ENCODE peak calls at places on chromosomes 7 and 10, in five cellular contexts. One of them, this sample, is unnamed.

GRCh38 chr7:121153995-121154394 is 165.5 kb downstream of the CPED1 start:
- DNase-seq in transverse colon: no peak
- DNase-seq in HCT116: no peak
- DNase-seq in Panc1: no peak
- DNase-seq in HepG2: no peak
- DNase-seq in this sample: no peak

GRCh38 chr10:110076559-110077318 is 69.0 kb downstream of the ADD3 start:
- DNase-seq in transverse colon: peak
- DNase-seq in HCT116: peak
- DNase-seq in Panc1: no peak
- DNase-seq in HepG2: peak
- DNase-seq in this sample: no peak

GRCh38 chr7:72785166-72785955 is 42.6 kb downstream of the TYW1B start:
- DNase-seq in transverse colon: no peak
- DNase-seq in HCT116: no peak
- DNase-seq in Panc1: no peak
- DNase-seq in HepG2: no peak
- DNase-seq in this sample: no peak

GRCh38 chr7:5309146-5309545 is 26.4 kb downstream of the SLC29A4 start:
- DNase-seq in transverse colon: no peak
- DNase-seq in HCT116: no peak
- DNase-seq in Panc1: no peak
- DNase-seq in HepG2: no peak
- DNase-seq in this sample: no peak

GRCh38 chr10:126491476-126491875 is 103.2 kb upstream of the ADAM12 start:
- DNase-seq in transverse colon: no peak
- DNase-seq in HCT116: no peak
- DNase-seq in Panc1: no peak
- DNase-seq in HepG2: no peak
- DNase-seq in this sample: no peak

GRCh38 chr10:90167174-90168064 is 466.0 kb downstream of the KIF20B start:
- DNase-seq in transverse colon: no peak
- DNase-seq in HCT116: no peak
- DNase-seq in Panc1: no peak
- DNase-seq in HepG2: no peak
- DNase-seq in this sample: no peak

GRCh38 chr10:71889388-71889987 is 38.4 kb upstream of the PSAP start:
- DNase-seq in transverse colon: no peak
- DNase-seq in HCT116: no peak
- DNase-seq in Panc1: no peak
- DNase-seq in HepG2: no peak
- DNase-seq in this sample: no peak

GRCh38 chr10:4498763-4499251 is 327.2 kb upstream of the AKR1E2 start:
- DNase-seq in transverse colon: no peak
- DNase-seq in HCT116: no peak
- DNase-seq in Panc1: peak
- DNase-seq in HepG2: no peak
- DNase-seq in this sample: no peak

GRCh38 chr10:94397549-94398370 is 4.6 kb upstream of the TBC1D12 start:
- DNase-seq in transverse colon: no peak
- DNase-seq in HCT116: no peak
- DNase-seq in Panc1: no peak
- DNase-seq in HepG2: peak
- DNase-seq in this sample: no peak

GRCh38 chr10:50508315-50509051 is 115.3 kb downstream of the SGMS1 start:
- DNase-seq in transverse colon: no peak
- DNase-seq in HCT116: no peak
- DNase-seq in Panc1: no peak
- DNase-seq in HepG2: peak
- DNase-seq in this sample: no peak

GRCh38 chr7:77537595-77538185 is 595 bp downstream of the PTPN12 start:
- DNase-seq in transverse colon: peak
- DNase-seq in HCT116: no peak
- DNase-seq in Panc1: no peak
- DNase-seq in HepG2: peak
- DNase-seq in this sample: peak

GRCh38 chr10:17516376-17516775 is 62.0 kb upstream of the ST8SIA6 start:
- DNase-seq in transverse colon: no peak
- DNase-seq in HCT116: no peak
- DNase-seq in Panc1: no peak
- DNase-seq in HepG2: no peak
- DNase-seq in this sample: no peak

GRCh38 chr10:63698815-63699205 is 177.6 kb downstream of the REEP3 start:
- DNase-seq in transverse colon: no peak
- DNase-seq in HCT116: no peak
- DNase-seq in Panc1: no peak
- DNase-seq in HepG2: no peak
- DNase-seq in this sample: no peak

GRCh38 chr10:6843477-6843876 is 263.4 kb upstream of the PRKCQ start:
- DNase-seq in transverse colon: no peak
- DNase-seq in HCT116: no peak
- DNase-seq in Panc1: no peak
- DNase-seq in HepG2: no peak
- DNase-seq in this sample: no peak

GRCh38 chr7:91582799-91583230 is 297.7 kb downstream of the MTERF1 start:
- DNase-seq in transverse colon: no peak
- DNase-seq in HCT116: no peak
- DNase-seq in Panc1: no peak
- DNase-seq in HepG2: no peak
- DNase-seq in this sample: no peak

GRCh38 chr7:107972986-107973385 is 30.0 kb downstream of the LAMB1 start:
- DNase-seq in transverse colon: no peak
- DNase-seq in HCT116: no peak
- DNase-seq in Panc1: no peak
- DNase-seq in HepG2: no peak
- DNase-seq in this sample: no peak

GRCh38 chr10:79981673-79982485 is 33.0 kb upstream of the SFTPD start:
- DNase-seq in transverse colon: peak
- DNase-seq in HCT116: peak
- DNase-seq in Panc1: no peak
- DNase-seq in HepG2: peak
- DNase-seq in this sample: no peak
- TF ChIP-seq CTCF in transverse colon: no peak
- TF ChIP-seq CTCF in HCT116: peak
- TF ChIP-seq CTCF in Panc1: peak
- TF ChIP-seq CTCF in HepG2: no peak
- TF ChIP-seq CTCF in this sample: no peak

DNA sequence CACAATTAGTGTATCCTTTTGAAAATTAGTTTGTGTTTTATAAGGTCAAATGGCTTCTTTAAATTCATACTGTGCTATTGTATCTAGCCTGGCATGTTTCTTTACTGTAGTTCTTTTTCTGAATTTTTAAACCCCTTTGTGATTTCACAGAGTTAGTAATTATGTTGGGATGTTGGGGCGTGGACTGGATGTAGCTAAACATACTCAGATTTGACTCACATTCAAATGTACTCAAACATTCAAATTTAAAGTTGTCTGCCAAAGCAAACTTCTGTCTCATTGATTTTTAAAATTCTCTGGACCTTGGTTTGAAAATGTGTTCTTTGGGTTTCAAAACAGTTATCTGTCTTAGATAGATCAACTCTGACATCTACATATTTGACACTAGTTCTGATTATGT is 7.2 kb upstream of the NRP1 start:
- DNase-seq in transverse colon: no peak
- DNase-seq in HCT116: no peak
- DNase-seq in Panc1: no peak
- DNase-seq in HepG2: no peak
- DNase-seq in this sample: no peak
- H3K4me3 ChIP-seq in transverse colon: no peak
- H3K4me3 ChIP-seq in HCT116: no peak
- H3K4me3 ChIP-seq in Panc1: no peak
- H3K4me3 ChIP-seq in HepG2: no peak
- H3K4me3 ChIP-seq in this sample: no peak

GRCh38 chr10:70333268-70333667 is 49.2 kb downstream of the LRRC20 start:
- DNase-seq in transverse colon: no peak
- DNase-seq in HCT116: no peak
- DNase-seq in Panc1: no peak
- DNase-seq in HepG2: no peak
- DNase-seq in this sample: no peak

GRCh38 chr10:70331160-70331485 is 47.3 kb upstream of the NPFFR1 start:
- DNase-seq in transverse colon: no peak
- DNase-seq in HCT116: no peak
- DNase-seq in Panc1: no peak
- DNase-seq in HepG2: no peak
- DNase-seq in this sample: no peak

GRCh38 chr10:70330671-70331070 is 46.9 kb upstream of the NPFFR1 start:
- DNase-seq in transverse colon: no peak
- DNase-seq in HCT116: no peak
- DNase-seq in Panc1: no peak
- DNase-seq in HepG2: no peak
- DNase-seq in this sample: no peak

GRCh38 chr10:70328987-70329386 is 45.2 kb upstream of the NPFFR1 start:
- DNase-seq in transverse colon: no peak
- DNase-seq in HCT116: no peak
- DNase-seq in Panc1: no peak
- DNase-seq in HepG2: no peak
- DNase-seq in this sample: no peak

GRCh38 chr10:70331486-70332268 is 47.9 kb upstream of the NPFFR1 start:
- DNase-seq in transverse colon: peak
- DNase-seq in HCT116: peak
- DNase-seq in Panc1: peak
- DNase-seq in HepG2: peak
- DNase-seq in this sample: no peak
- TF ChIP-seq POLR2AphosphoS5 in transverse colon: no peak
- TF ChIP-seq POLR2AphosphoS5 in HCT116: peak
- TF ChIP-seq POLR2AphosphoS5 in Panc1: no peak
- TF ChIP-seq POLR2AphosphoS5 in HepG2: no peak
- TF ChIP-seq POLR2AphosphoS5 in this sample: no peak

GRCh38 chr10:86635402-86635801 is 18.9 kb upstream of the OPN4 start:
- DNase-seq in transverse colon: no peak
- DNase-seq in HCT116: no peak
- DNase-seq in Panc1: no peak
- DNase-seq in HepG2: no peak
- DNase-seq in this sample: no peak

GRCh38 chr10:86630079-86630478 is 24.3 kb upstream of the OPN4 start:
- DNase-seq in transverse colon: no peak
- DNase-seq in HCT116: no peak
- DNase-seq in Panc1: no peak
- DNase-seq in HepG2: no peak
- DNase-seq in this sample: no peak

GRCh38 chr10:86632951-86633350 is 21.4 kb upstream of the OPN4 start:
- DNase-seq in transverse colon: no peak
- DNase-seq in HCT116: no peak
- DNase-seq in Panc1: no peak
- DNase-seq in HepG2: peak
- DNase-seq in this sample: no peak

GRCh38 chr10:86632009-86632800 is 22.1 kb upstream of the OPN4 start:
- DNase-seq in transverse colon: peak
- DNase-seq in HCT116: no peak
- DNase-seq in Panc1: no peak
- DNase-seq in HepG2: no peak
- DNase-seq in this sample: no peak
- TF ChIP-seq CTCF in transverse colon: peak
- TF ChIP-seq CTCF in HCT116: no peak
- TF ChIP-seq CTCF in Panc1: peak
- TF ChIP-seq CTCF in HepG2: no peak
- TF ChIP-seq CTCF in this sample: no peak

DNA sequence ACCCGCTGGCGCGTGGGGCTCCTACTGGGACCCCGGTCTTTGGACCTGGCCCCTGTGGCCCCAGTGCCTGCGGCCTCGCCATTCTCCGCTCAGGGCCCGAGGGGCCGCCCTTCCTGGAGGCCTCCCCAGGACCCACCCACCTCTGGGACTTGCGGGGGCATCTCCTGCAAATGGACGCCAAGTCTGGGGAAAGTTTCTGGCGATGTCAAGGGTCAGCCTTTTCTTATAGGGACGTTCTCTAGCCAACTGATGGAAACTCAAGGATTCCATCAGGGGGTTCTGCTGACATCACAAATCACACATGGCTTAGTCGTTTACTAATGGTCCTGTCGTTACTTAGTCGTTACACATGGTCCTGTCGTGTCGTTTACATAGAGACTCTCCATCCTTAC is 57.7 kb upstream of the RHOBTB1 start:
- DNase-seq in transverse colon: no peak
- DNase-seq in HCT116: no peak
- DNase-seq in Panc1: no peak
- DNase-seq in HepG2: no peak
- DNase-seq in this sample: no peak
- H3K4me3 ChIP-seq in transverse colon: peak
- H3K4me3 ChIP-seq in HCT116: peak
- H3K4me3 ChIP-seq in Panc1: peak
- H3K4me3 ChIP-seq in HepG2: peak
- H3K4me3 ChIP-seq in this sample: peak

GRCh38 chr7:44964384-44964830 is 14.4 kb downstream of the MYO1G start:
- DNase-seq in transverse colon: no peak
- DNase-seq in HCT116: no peak
- DNase-seq in Panc1: no peak
- DNase-seq in HepG2: no peak
- DNase-seq in this sample: no peak

GRCh38 chr7:44965937-44966730 is 12.7 kb downstream of the MYO1G start:
- DNase-seq in transverse colon: no peak
- DNase-seq in HCT116: no peak
- DNase-seq in Panc1: no peak
- DNase-seq in HepG2: no peak
- DNase-seq in this sample: no peak

GRCh38 chr7:44963526-44964290 is 15.1 kb downstream of the MYO1G start:
- DNase-seq in transverse colon: no peak
- DNase-seq in HCT116: no peak
- DNase-seq in Panc1: no peak
- DNase-seq in HepG2: no peak
- DNase-seq in this sample: no peak

GRCh38 chr7:44965441-44965903 is 13.3 kb downstream of the MYO1G start:
- DNase-seq in transverse colon: no peak
- DNase-seq in HCT116: no peak
- DNase-seq in Panc1: no peak
- DNase-seq in HepG2: no peak
- DNase-seq in this sample: no peak

GRCh38 chr7:44964831-44965440 is 13.9 kb downstream of the MYO1G start:
- DNase-seq in transverse colon: no peak
- DNase-seq in HCT116: no peak
- DNase-seq in Panc1: no peak
- DNase-seq in HepG2: no peak
- DNase-seq in this sample: no peak
- TF ChIP-seq POLR2AphosphoS5 in transverse colon: no peak
- TF ChIP-seq POLR2AphosphoS5 in HCT116: no peak
- TF ChIP-seq POLR2AphosphoS5 in Panc1: no peak
- TF ChIP-seq POLR2AphosphoS5 in HepG2: no peak
- TF ChIP-seq POLR2AphosphoS5 in this sample: no peak

DNA sequence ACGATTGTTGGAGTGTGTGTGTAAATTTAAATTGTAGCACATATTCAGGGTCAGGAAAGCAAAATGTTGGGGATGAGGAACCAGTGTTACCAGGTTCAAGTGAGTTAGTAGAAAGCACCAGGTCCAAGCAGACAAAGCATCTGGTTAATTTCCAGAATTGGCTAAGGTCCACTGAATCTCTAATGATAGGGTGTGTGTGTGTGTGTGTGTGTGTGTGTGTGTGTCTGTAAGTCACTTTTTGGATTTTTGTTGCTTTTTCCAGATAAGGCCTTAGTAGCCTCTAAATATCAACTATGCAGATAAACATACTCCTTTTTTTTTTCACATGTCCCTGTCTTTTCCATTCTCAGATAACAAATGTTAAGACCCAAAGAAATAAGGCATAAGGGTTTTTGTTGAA is 36.6 kb upstream of the FMC1 start:
- DNase-seq in transverse colon: no peak
- DNase-seq in HCT116: no peak
- DNase-seq in Panc1: no peak
- DNase-seq in HepG2: no peak
- DNase-seq in this sample: no peak
- TF ChIP-seq CTCF in transverse colon: no peak
- TF ChIP-seq CTCF in HCT116: no peak
- TF ChIP-seq CTCF in Panc1: no peak
- TF ChIP-seq CTCF in HepG2: no peak
- TF ChIP-seq CTCF in this sample: no peak